ENCODE peak calls at places on chromosomes 4 and X, in five cellular contexts. E, G, N, C and Y are unnamed samples. For H3K4me1, the result is how much of the 10 kb centered on the place peaks cover.

GRCh38 chr4:38386654-38387188 is 277.3 kb upstream of the KLF3 start:
- DNase-seq in G (no peak), E (no peak), C (no peak), N (no peak), Y (no peak)

GRCh38 chr4:79820427-79820826 is 252.6 kb downstream of the ANTXR2 start:
- DNase-seq in N (no peak), G (no peak), E (no peak), C (no peak), Y (no peak)

GRCh38 chr4:15355464-15355863 is 72.4 kb upstream of the C1QTNF7 start:
- DNase-seq in E (no peak), G (no peak), C (no peak), N (no peak), Y (no peak)

GRCh38 chrX:129626026-129626425 is 28.7 kb downstream of the APLN start:
- DNase-seq in G (no peak), C (no peak), N (no peak), E (no peak), Y (no peak)

GRCh38 chrX:2311483-2311882 is 189.3 kb downstream of the DHRSX start:
- DNase-seq in C (peak), E (no peak), G (no peak), N (no peak), Y (no peak)

GRCh38 chr4:23930750-23931488 is 41.1 kb upstream of the PPARGC1A start:
- DNase-seq in G (peak), E (no peak), C (no peak), N (no peak), Y (no peak)

GRCh38 chr4:84578540-84579409 is 4.2 kb upstream of the CDS1 start:
- DNase-seq in N (peak), E (peak), G (peak), C (no peak), Y (peak)

GRCh38 chrX:15714529-15714928 is 23.5 kb upstream of the CA5B start:
- DNase-seq in E (no peak), C (no peak), G (no peak), N (peak), Y (no peak)

GRCh38 chrX:152993933-152994332 is at the start of gene PNMA5:
- DNase-seq in C (no peak), E (no peak), G (no peak), N (no peak), Y (no peak)

GRCh38 chrX:17697191-17697590 is 40.1 kb upstream of the SCML1 start:
- DNase-seq in E (peak), G (no peak), N (peak), C (no peak), Y (peak)

GRCh38 chr4:40327340-40327739 is 7.8 kb upstream of the CHRNA9 start:
- DNase-seq in E (peak), N (no peak), G (no peak), C (no peak), Y (no peak)

GRCh38 chrX:130086414-130087207 is 23.7 kb downstream of the ELF4 start:
- DNase-seq in N (no peak), G (no peak), C (no peak), E (no peak), Y (no peak)

GRCh38 chrX:7147431-7147977 is at the start of gene STS:
- DNase-seq in G (peak), E (peak), N (peak), C (peak), Y (peak)
- H3K4me1 ChIP-seq in G (under half), E (under half), N (under half), C (under half), Y (under half)

GRCh38 chrX:72245461-72246089 is 6.7 kb upstream of the ERCC6L start:
- DNase-seq in E (peak), C (no peak), G (peak), N (peak), Y (peak)
- H3K9ac ChIP-seq in E (no peak), C (no peak), G (no peak), N (no peak), Y (no peak)

GRCh38 chr4:152462715-152463114 is 73.2 kb downstream of the FBXW7 start:
- DNase-seq in C (no peak), G (no peak), N (no peak), E (no peak), Y (no peak)
- H3K4me1 ChIP-seq in C (under half), G (under half), N (under half), E (under half), Y (under half)

GRCh38 chr4:145734051-145734450 is 54.1 kb downstream of the C4orf51 start:
- DNase-seq in E (peak), G (no peak), N (no peak), C (no peak), Y (no peak)
- H3K9ac ChIP-seq in E (peak), G (peak), N (peak), C (no peak), Y (no peak)

GRCh38 chr4:184280104-184280503 is 62.4 kb upstream of the ENPP6 start:
- DNase-seq in G (no peak), E (no peak), C (no peak), N (no peak), Y (peak)

GRCh38 chr4:184282251-184282713 is 64.6 kb upstream of the ENPP6 start:
- DNase-seq in G (no peak), N (no peak), E (no peak), C (no peak), Y (peak)

GRCh38 chr4:184279496-184280082 is 61.9 kb upstream of the ENPP6 start:
- DNase-seq in E (no peak), G (no peak), C (no peak), N (no peak), Y (no peak)

GRCh38 chr4:184281231-184282139 is 63.8 kb upstream of the ENPP6 start:
- DNase-seq in N (no peak), C (no peak), E (no peak), G (no peak), Y (peak)

DNA sequence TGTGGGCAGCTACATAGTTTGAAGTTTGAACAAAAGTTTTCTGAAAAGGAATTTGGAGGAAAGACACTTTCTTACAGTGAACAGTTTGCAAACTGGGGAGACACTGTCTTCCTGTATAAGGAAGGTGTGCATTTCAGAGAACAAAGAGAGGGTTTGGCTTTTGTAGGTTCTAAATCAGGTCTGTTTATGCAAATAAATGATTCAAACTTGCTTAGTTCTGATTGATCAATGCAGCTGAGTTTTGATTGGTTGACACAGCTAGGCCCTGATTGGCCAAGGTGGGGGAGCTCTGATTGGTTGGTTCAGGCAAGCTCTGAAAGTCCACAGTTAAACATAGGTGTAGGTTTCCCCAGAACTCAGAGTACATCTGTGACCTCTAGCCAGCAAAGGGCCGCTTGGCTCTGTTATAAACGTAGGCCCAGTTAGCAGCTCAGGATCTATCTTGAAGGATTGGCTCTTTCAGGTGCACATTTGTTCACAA is 63.0 kb upstream of the ENPP6 start:
- DNase-seq in G (no peak), C (no peak), E (no peak), N (no peak), Y (peak)
- H3K4me1 ChIP-seq in G (under half), C (under half), E (under half), N (under half), Y (half or more)

GRCh38 chr4:148445071-148445902 is 3.1 kb upstream of the NR3C2 start:
- DNase-seq in E (peak), G (peak), C (peak), N (peak), Y (peak)
- H3K9ac ChIP-seq in E (peak), G (no peak), C (no peak), N (peak), Y (peak)

GRCh38 chrX:10607233-10607632 is 13.2 kb downstream of the MID1 start:
- DNase-seq in G (no peak), C (no peak), N (no peak), E (no peak), Y (no peak)
- H3K4me1 ChIP-seq in G (under half), C (under half), N (under half), E (under half), Y (under half)

DNA sequence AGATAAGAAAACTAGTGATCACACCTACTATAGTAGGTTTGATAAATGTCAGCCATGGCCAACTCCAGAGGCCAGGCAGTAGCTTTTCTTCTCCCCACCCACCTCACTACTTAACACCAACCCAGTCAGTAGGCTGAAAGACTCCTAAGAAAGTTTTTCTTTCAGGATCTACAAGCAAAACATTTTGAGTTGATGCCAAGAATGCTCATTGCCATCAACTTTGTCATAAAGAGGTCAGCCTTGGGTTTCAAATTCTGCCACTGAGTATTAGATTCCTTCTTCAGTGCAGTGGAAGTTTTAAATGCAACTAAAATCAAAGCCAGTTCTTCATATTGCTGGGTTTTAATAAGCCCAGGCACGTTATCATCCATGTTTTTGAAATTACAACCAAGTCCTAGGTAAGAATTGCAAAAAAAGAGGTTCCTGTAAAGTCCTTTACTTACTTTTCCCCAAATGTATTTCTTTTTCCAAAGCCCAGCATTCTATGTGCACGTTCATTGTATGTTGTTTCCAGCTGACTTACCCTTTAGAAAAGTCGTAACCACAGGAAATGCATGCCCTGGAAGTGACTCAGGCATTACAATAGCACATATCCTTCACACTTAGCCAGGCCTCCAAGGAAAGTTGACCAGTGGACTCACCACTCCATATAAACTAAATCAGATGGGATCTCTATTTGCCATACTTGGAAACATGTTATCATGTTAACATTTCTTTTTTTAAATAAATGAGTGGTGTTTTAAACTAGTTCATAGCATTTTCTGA is 229.9 kb downstream of the SOX3 start:
- DNase-seq in E (no peak), G (no peak), N (no peak), C (peak), Y (no peak)
- H3K9ac ChIP-seq in E (no peak), G (no peak), N (no peak), C (no peak), Y (no peak)